ENCODE peak calls at places on chromosomes 3 and 15, in nine cellular contexts. W is cardiac fibroblast, U is neural crest cell, T is nephron progenitor cell, Q is RWPE1, L is AG04450, D is left ventricle myocardium inferior, C is GM12878, A is AG09319. G is an unnamed sample.
A peak's percentile ranks its signal among the peaks of the same experiment; 100 is the strongest.

GRCh38 chr15:91068966-91069365 is 31.1 kb upstream of the SV2B start:
- DNase-seq in W (no peak), U (no peak), T (no peak), Q (no peak), L (no peak), D (no peak), C (no peak), A (no peak), G (no peak)

GRCh38 chr3:171028025-171028778 is 1.7 kb upstream of the SLC2A2 start:
- DNase-seq in W (peak; percentile 86), U (no peak), T (peak; percentile 8), Q (peak; percentile 59), L (peak; percentile 79), D (peak; percentile 54), C (no peak), A (peak; percentile 78), G (no peak)

GRCh38 chr3:153180860-153181372 is 18.9 kb downstream of the RAP2B start:
- DNase-seq in W (no peak), U (no peak), T (no peak), Q (no peak), L (no peak), D (no peak), C (no peak), A (no peak), G (no peak)

GRCh38 chr3:94159062-94159726 is 96.3 kb downstream of the NSUN3 start:
- DNase-seq in W (peak; percentile 86), U (no peak), T (no peak), Q (peak; percentile 54), L (no peak), D (no peak), C (no peak), A (no peak), G (no peak)

GRCh38 chr3:100993309-100993708 is at the start of gene ABI3BP:
- DNase-seq in W (peak; percentile 93), U (no peak), T (peak; percentile 34), Q (peak; percentile 71), L (peak; percentile 42), D (peak; percentile 66), C (no peak), A (peak; percentile 59), G (no peak)

GRCh38 chr3:14475601-14476000 is 64.5 kb downstream of the GRIP2 start:
- DNase-seq in W (no peak), U (no peak), T (no peak), Q (no peak), L (no peak), D (no peak), C (no peak), A (no peak), G (no peak)

GRCh38 chr3:100169186-100169585 is 54.9 kb upstream of the FILIP1L start:
- DNase-seq in W (no peak), U (no peak), T (no peak), Q (no peak), L (no peak), D (peak; percentile 34), C (no peak), A (no peak), G (no peak)

GRCh38 chr3:63900459-63900858 is 11.7 kb downstream of the SCAANT1 start:
- DNase-seq in W (peak; percentile 68), U (no peak), T (no peak), Q (no peak), L (no peak), D (no peak), C (no peak), A (no peak), G (no peak)

DNA sequence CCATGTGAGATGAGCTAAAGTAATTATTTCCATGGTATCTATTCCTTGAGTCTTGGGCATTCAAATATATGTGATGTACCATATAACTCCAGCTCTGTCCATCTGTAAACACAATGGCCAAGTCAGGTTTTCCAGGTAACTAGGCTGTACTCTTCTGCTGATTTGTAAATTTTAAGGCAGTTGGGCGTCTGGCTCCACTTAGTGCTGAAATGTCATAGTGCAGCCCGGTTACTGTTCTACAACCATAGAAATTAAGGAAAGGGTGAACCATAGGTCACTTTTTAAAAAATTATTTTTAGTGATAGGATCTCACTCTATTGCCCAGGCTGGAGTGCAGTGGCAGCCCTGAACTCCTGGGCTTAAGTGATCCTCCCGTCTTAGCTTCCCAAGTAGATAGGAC is 44.7 kb upstream of the GOLM2 start:
- DNase-seq in W (no peak), U (no peak), T (no peak), Q (no peak), L (no peak), D (no peak), C (no peak), A (no peak), G (no peak)
- TF ChIP-seq CTCF in W (no peak), U (peak; percentile 20), T (no peak), Q (peak; percentile 38), L (peak; percentile 35), D (no peak), C (no peak), A (no peak), G (no peak)

GRCh38 chr15:47496343-47497185 is 220.7 kb upstream of the SEMA6D start:
- DNase-seq in W (no peak), U (no peak), T (no peak), Q (no peak), L (no peak), D (no peak), C (no peak), A (no peak), G (no peak)

GRCh38 chr15:47505712-47506542 is 211.4 kb upstream of the SEMA6D start:
- DNase-seq in W (peak; percentile 63), U (no peak), T (no peak), Q (no peak), L (no peak), D (no peak), C (no peak), A (peak; percentile 67), G (no peak)

GRCh38 chr15:47504624-47505256 is 212.6 kb upstream of the SEMA6D start:
- DNase-seq in W (no peak), U (no peak), T (no peak), Q (no peak), L (no peak), D (no peak), C (no peak), A (no peak), G (no peak)

GRCh38 chr15:47503884-47504283 is 213.4 kb upstream of the SEMA6D start:
- DNase-seq in W (no peak), U (no peak), T (no peak), Q (no peak), L (no peak), D (no peak), C (no peak), A (no peak), G (no peak)

DNA sequence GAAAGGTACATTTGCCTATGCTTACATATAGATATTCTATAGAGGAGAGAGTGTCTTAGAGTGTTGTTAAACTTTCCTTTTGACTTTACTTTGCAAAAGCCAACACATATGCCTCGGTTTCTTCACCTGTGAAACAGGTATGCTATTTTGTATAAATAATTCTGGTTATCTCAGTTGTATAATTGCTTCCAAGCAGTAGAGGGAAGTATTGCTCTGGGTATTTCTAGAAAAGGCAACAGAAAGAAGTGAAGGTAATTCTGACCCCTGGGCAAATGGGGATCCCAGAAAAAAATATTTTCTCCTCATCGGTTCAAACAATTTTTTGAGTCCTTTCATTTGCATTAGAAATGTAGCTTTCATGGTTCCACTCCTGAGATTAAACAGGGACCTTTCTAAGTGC is 216.5 kb upstream of the SEMA6D start:
- DNase-seq in W (no peak), U (no peak), T (no peak), Q (no peak), L (no peak), D (no peak), C (no peak), A (no peak), G (no peak)
- TF ChIP-seq CTCF in W (no peak), U (no peak), T (no peak), Q (no peak), L (no peak), D (peak; percentile 47), C (no peak), A (no peak), G (no peak)

GRCh38 chr3:140050396-140050795 is 115.4 kb downstream of the CLSTN2 start:
- DNase-seq in W (no peak), U (no peak), T (no peak), Q (no peak), L (no peak), D (no peak), C (no peak), A (no peak), G (no peak)

GRCh38 chr3:140053794-140054193 is 118.8 kb downstream of the CLSTN2 start:
- DNase-seq in W (no peak), U (no peak), T (no peak), Q (no peak), L (no peak), D (no peak), C (no peak), A (no peak), G (no peak)

GRCh38 chr3:140055032-140055791 is 120.2 kb downstream of the CLSTN2 start:
- DNase-seq in W (no peak), U (no peak), T (no peak), Q (no peak), L (no peak), D (no peak), C (no peak), A (no peak), G (no peak)

GRCh38 chr3:140053011-140053702 is 118.2 kb downstream of the CLSTN2 start:
- DNase-seq in W (no peak), U (no peak), T (peak; percentile 38), Q (no peak), L (no peak), D (no peak), C (no peak), A (no peak), G (no peak)

GRCh38 chr3:140050977-140051957 is 116.3 kb downstream of the CLSTN2 start:
- DNase-seq in W (no peak), U (no peak), T (no peak), Q (peak; percentile 13), L (no peak), D (peak; percentile 28), C (no peak), A (no peak), G (no peak)
- TF ChIP-seq CTCF in W (peak; percentile 5), U (peak; percentile 35), T (no peak), Q (no peak), L (no peak), D (peak; percentile 67), C (peak; percentile 26), A (peak; percentile 12), G (no peak)

GRCh38 chr3:56467108-56467507 is 1.2 kb downstream of the ERC2 start:
- DNase-seq in W (peak; percentile 58), U (peak; percentile 55), T (peak; percentile 80), Q (peak; percentile 93), L (no peak), D (peak; percentile 62), C (no peak), A (peak; percentile 1), G (peak; percentile 32)

GRCh38 chr3:56469141-56469540 is 874 bp upstream of the ERC2 start:
- DNase-seq in W (no peak), U (no peak), T (no peak), Q (no peak), L (no peak), D (no peak), C (no peak), A (no peak), G (no peak)

GRCh38 chr3:56471771-56472170 is 3.5 kb upstream of the ERC2 start:
- DNase-seq in W (no peak), U (no peak), T (no peak), Q (no peak), L (no peak), D (no peak), C (no peak), A (no peak), G (no peak)

GRCh38 chr3:56468184-56469106 is at the start of gene ERC2:
- DNase-seq in W (peak; percentile 18), U (peak; percentile 78), T (peak; percentile 87), Q (peak; percentile 3), L (no peak), D (peak; percentile 27), C (no peak), A (peak; percentile 1), G (no peak)

DNA sequence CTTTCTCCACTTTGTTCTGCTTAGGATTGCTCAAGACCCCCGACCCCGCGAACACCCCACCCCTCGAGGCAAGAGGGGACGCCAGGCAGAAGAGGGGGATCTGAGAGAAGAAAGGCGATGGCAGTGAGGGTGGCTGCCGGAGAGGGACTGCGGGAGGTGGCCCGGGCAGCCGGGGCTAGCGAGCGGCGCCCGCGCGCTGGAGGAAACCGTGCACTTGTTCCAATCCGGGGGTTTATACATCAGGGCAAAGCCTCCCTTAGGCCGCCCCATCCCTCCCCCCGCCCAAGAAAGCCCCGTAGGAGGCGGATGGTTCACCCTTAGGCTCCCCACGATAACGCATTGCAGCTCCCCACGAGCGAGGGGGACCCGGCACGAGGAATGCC is 475 bp downstream of the ERC2 start:
- DNase-seq in W (no peak), U (peak; percentile 26), T (peak; percentile 39), Q (no peak), L (no peak), D (no peak), C (no peak), A (no peak), G (peak; percentile 17)
- TF ChIP-seq CTCF in W (no peak), U (no peak), T (no peak), Q (no peak), L (no peak), D (no peak), C (no peak), A (no peak), G (no peak)